ENCODE peak calls at places on chromosomes 16 and 17, in eight cellular contexts. B is posterior vena cava; Q is kidney glomerular epithelial cell; O is CD4-positive, alpha-beta memory T cell; G is stimulated activated CD4-positive, alpha-beta T cell treated with anti-CD3 and anti-CD28 coated beads, Interleukin-15, amount 100 ng/mL, for 1 hour; H is stimulated activated CD8-positive, alpha-beta memory T cell treated with anti-CD3 and anti-CD28 coated beads, Interleukin-4, amount 100 ng/mL, for 24 hours; I is endothelial cell; S is NCI-H748 treated with DMSO at 0.1 percent for 48 hours. Z is an unnamed sample.

GRCh38 chr17:69637399-69638165 is 223.1 kb downstream of the MAP2K6 start:
- DNase-seq in I (no peak), H (no peak), B (no peak), G (no peak), S (no peak), O (no peak), Q (peak; percentile 14), Z (no peak)

GRCh38 chr16:8867483-8868271 is 1.1 kb downstream of the CARHSP1 start:
- DNase-seq in Q (no peak), B (no peak), I (no peak), H (no peak), G (no peak), O (peak; percentile 35), S (peak; percentile 36), Z (peak; percentile 31)

GRCh38 chr17:4969551-4970231 is 2.1 kb upstream of the SPAG7 start:
- DNase-seq in G (no peak), O (no peak), B (no peak), H (no peak), S (no peak), Q (no peak), I (no peak), Z (peak; percentile 62)

GRCh38 chr16:83954577-83955016 is 1.6 kb downstream of the OSGIN1 start:
- DNase-seq in G (no peak), O (no peak), B (no peak), S (no peak), H (no peak), Q (no peak), I (no peak), Z (no peak)

GRCh38 chr17:75244133-75244866 is 17.1 kb downstream of the GGA3 start:
- DNase-seq in G (no peak), O (peak; percentile 23), Q (no peak), B (no peak), S (no peak), I (no peak), H (no peak), Z (no peak)

GRCh38 chr17:42744283-42744805 is 496 bp downstream of the EZH1 start:
- DNase-seq in Q (peak; percentile 14), O (no peak), G (no peak), I (no peak), H (peak; percentile 61), S (peak; percentile 55), B (no peak), Z (peak; percentile 75)

GRCh38 chr16:50819706-50820105 is 77.8 kb downstream of the CYLD start:
- DNase-seq in S (no peak), G (no peak), I (no peak), Q (no peak), O (no peak), H (no peak), B (no peak), Z (no peak)

GRCh38 chr16:3645504-3646347 is 8.8 kb upstream of the DNASE1 start:
- DNase-seq in Q (no peak), B (peak; percentile 74), G (no peak), I (no peak), O (no peak), H (no peak), S (no peak), Z (no peak)

GRCh38 chr17:50604470-50604869 is 30.2 kb upstream of the ABCC3 start:
- DNase-seq in H (no peak), Q (no peak), S (no peak), I (peak; percentile 26), B (peak; percentile 87), G (no peak), O (no peak), Z (no peak)

GRCh38 chr17:54347495-54347894 is 524.8 kb downstream of the KIF2B start:
- DNase-seq in S (no peak), G (no peak), O (no peak), H (no peak), Q (no peak), I (no peak), B (no peak), Z (no peak)

GRCh38 chr17:77371117-77371887 is 230.5 kb downstream of the SEC14L1 start:
- DNase-seq in H (no peak), I (no peak), S (peak; percentile 16), G (no peak), O (no peak), B (peak; percentile 79), Q (no peak), Z (no peak)

GRCh38 chr16:3961449-3961849 is 80.9 kb upstream of the CREBBP start:
- DNase-seq in I (no peak), Q (peak; percentile 3), O (no peak), H (no peak), G (no peak), B (no peak), S (no peak), Z (no peak)

GRCh38 chr17:18219016-18219415 is 6.4 kb upstream of the LLGL1 start:
- DNase-seq in H (no peak), B (no peak), I (no peak), O (no peak), S (no peak), Q (no peak), G (no peak), Z (no peak)

GRCh38 chr16:22634913-22635312 is 124.2 kb downstream of the NPIPB5 start:
- DNase-seq in B (no peak), G (no peak), O (no peak), S (no peak), H (no peak), I (no peak), Q (no peak), Z (no peak)

GRCh38 chr17:76271669-76272540 is 6.8 kb downstream of the UBALD2 start:
- DNase-seq in H (peak; percentile 85), O (peak; percentile 56), Q (no peak), G (peak; percentile 41), B (no peak), S (no peak), I (peak; percentile 43), Z (peak; percentile 95)

GRCh38 chr17:44467108-44467507 is 36.1 kb downstream of the GPATCH8 start:
- DNase-seq in G (no peak), H (no peak), I (no peak), O (no peak), S (no peak), B (no peak), Q (no peak), Z (no peak)

GRCh38 chr17:71790791-71791190 is 330.0 kb upstream of the SOX9 start:
- DNase-seq in G (no peak), Q (no peak), O (no peak), H (no peak), B (no peak), S (no peak), I (no peak), Z (no peak)

GRCh38 chr17:75518201-75518600 is 1.9 kb downstream of the TSEN54 start:
- DNase-seq in O (peak; percentile 81), G (no peak), S (no peak), I (no peak), H (no peak), Q (no peak), B (no peak), Z (peak; percentile 24)

GRCh38 chr17:13756763-13757162 is 155.0 kb upstream of the HS3ST3A1 start:
- DNase-seq in S (no peak), I (no peak), B (no peak), Q (no peak), H (no peak), G (no peak), O (no peak), Z (no peak)

GRCh38 chr17:2860045-2860444 is 63.8 kb downstream of the RAP1GAP2 start:
- DNase-seq in Q (no peak), G (no peak), O (no peak), I (no peak), B (no peak), H (no peak), S (no peak), Z (no peak)

GRCh38 chr17:43868236-43868994 is 21.4 kb downstream of the CD300LG start:
- DNase-seq in S (no peak), Q (no peak), B (peak; percentile 8), O (no peak), I (no peak), G (no peak), H (no peak), Z (no peak)

GRCh38 chr17:78674156-78674555 is 97.0 kb upstream of the DNAH17 start:
- DNase-seq in I (no peak), B (no peak), S (no peak), O (no peak), G (no peak), H (no peak), Q (no peak), Z (no peak)

GRCh38 chr16:2473425-2473926 is 1.5 kb upstream of the TBC1D24 start:
- DNase-seq in G (no peak), I (no peak), O (no peak), S (no peak), Q (no peak), H (no peak), B (no peak), Z (peak; percentile 41)

GRCh38 chr16:8720080-8720966 is 45.9 kb downstream of the ABAT start:
- DNase-seq in B (no peak), H (no peak), I (peak; percentile 18), S (peak; percentile 55), G (no peak), O (no peak), Q (peak; percentile 82), Z (no peak)

Z was measured in activated naive CD8-positive, alpha-beta T cell treated with anti-CD3 and anti-CD28 coated beads, Interleukin-2, amount 50 U/mL, for 24 hours.